ENCODE peak calls at places on chromosomes 5 and 9, in five cellular contexts. B is ovary; Z is CD4-positive, CD25-positive, alpha-beta regulatory T cell; M is prostate gland; V is cardiac muscle cell. N is an unnamed sample.
A peak's percentile ranks its signal among the peaks of the same experiment; 100 is the strongest.

GRCh38 chr5:133075572-133076536 is 24.0 kb downstream of the HSPA4 start:
- DNase-seq in B (no peak), Z (no peak), M (no peak), V (no peak), N (no peak)

GRCh38 chr5:73312146-73312871 is 136.3 kb downstream of the FOXD1 start:
- DNase-seq in B (no peak), Z (no peak), M (no peak), V (peak; percentile 94), N (no peak)

GRCh38 chr5:36751881-36752280 is 124.7 kb upstream of the NIPBL start:
- DNase-seq in B (no peak), Z (no peak), M (no peak), V (no peak), N (no peak)

GRCh38 chr5:121987052-121987684 is 25.4 kb downstream of the SRFBP1 start:
- DNase-seq in B (no peak), Z (no peak), M (no peak), V (no peak), N (no peak)

GRCh38 chr5:126043684-126044083 is 379.5 kb upstream of the GRAMD2B start:
- DNase-seq in B (no peak), Z (no peak), M (no peak), V (peak; percentile 23), N (no peak)

GRCh38 chr9:134809296-134809695 is 71.3 kb upstream of the FCN2 start:
- DNase-seq in B (no peak), Z (no peak), M (no peak), V (no peak), N (no peak)

GRCh38 chr5:80269991-80270438 is 14.2 kb upstream of the SERINC5 start:
- DNase-seq in B (no peak), Z (no peak), M (no peak), V (no peak), N (no peak)

GRCh38 chr5:41193462-41194166 is 19.7 kb downstream of the C6 start:
- DNase-seq in B (peak; percentile 98), Z (no peak), M (peak; percentile 94), V (peak; percentile 100), N (no peak)

GRCh38 chr9:129773262-129774048 is 20.6 kb upstream of the PTGES start:
- DNase-seq in B (no peak), Z (no peak), M (no peak), V (peak; percentile 83), N (no peak)

DNA sequence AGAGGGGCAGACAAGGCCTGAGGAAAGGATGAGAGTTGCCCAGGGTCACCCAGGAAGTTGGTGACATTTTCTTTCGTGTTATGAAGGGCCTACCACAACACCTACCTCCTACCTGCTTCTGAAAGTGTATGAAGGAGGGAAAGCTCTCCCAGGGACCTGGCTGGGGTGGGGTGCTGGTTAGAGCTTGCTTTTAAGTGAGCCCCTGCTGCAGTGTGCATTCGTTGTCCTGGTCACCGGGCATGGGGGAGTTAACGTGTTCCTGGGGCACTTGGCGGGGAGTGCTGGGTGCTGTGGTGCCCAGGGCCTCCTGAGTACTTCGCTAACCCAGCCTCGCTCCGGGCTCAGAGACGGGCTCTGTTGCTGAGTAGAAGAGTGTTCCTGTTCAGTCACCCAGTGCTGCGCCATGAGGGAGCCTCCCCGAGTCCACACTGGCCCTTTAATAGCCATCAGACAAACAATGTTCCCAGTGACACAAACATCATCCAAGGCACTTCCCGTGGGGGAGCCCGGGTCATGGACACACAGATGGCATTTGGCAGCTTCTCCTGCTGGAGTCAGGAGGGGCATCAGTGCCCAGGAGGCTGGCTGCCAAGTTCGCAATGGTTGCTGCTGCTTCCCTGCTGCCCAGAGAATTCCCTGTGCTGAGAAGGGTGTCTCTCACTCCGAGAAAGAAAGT is 85.7 kb downstream of the AMBP start:
- DNase-seq in B (peak; percentile 36), Z (no peak), M (peak; percentile 28), V (no peak), N (peak; percentile 64)
- H3K27ac ChIP-seq in B (no peak overlapping the region), Z (no peak overlapping the region), M (no peak overlapping the region), V (no peak overlapping the region), N (peak overlapping the region; percentile 76)

DNA sequence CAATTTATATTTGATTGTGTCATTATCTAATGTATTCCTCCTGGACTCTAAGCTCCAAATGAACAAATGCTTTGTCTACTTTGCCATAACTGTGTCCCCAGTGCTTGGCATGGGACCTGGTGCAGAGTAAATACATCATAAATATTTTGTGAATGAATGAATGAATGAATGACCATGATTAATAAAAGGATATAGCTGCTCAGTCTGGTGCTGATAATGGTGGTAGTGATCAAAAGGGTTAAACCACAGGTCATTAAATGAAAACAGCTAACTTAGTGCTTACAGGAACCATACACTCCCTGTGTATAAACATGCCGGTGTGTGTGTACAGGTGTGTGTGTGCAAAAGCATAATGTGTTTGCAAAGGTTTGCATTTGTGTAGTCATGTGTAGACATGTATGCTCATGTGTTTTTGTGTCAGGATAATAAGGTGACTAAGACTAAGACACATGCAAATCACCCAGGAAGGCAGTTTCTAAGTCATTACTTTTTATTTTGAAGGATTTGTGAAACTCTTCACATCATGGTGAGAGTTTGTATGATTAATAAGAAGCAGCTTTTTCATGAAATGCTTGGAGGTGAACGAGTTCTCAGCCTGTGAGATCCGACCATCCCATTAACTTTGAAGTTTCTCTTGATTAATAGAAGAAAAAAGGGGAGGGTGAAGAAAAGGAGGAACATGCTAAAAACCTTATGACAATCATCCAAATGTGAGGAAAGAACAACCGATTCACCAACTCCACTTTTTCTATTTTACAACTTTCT is 24.6 kb downstream of the SPARC start:
- DNase-seq in B (no peak), Z (no peak), M (no peak), V (no peak), N (no peak)
- H3K27ac ChIP-seq in B (peak overlapping the region; percentile 61), Z (no peak overlapping the region), M (no peak overlapping the region), V (no peak overlapping the region), N (no peak overlapping the region)

GRCh38 chr9:98142182-98142924 is 23.3 kb upstream of the TRIM14 start:
- DNase-seq in B (no peak), Z (no peak), M (peak; percentile 50), V (no peak), N (no peak)

GRCh38 chr9:98144076-98144475 is 25.1 kb upstream of the TRIM14 start:
- DNase-seq in B (no peak), Z (no peak), M (no peak), V (no peak), N (no peak)

GRCh38 chr9:98142925-98143481 is 24.0 kb upstream of the TRIM14 start:
- DNase-seq in B (no peak), Z (no peak), M (no peak), V (no peak), N (no peak)

GRCh38 chr9:98136489-98136888 is 17.5 kb upstream of the TRIM14 start:
- DNase-seq in B (no peak), Z (no peak), M (no peak), V (no peak), N (no peak)

GRCh38 chr9:98140503-98140902 is 21.5 kb upstream of the TRIM14 start:
- DNase-seq in B (no peak), Z (no peak), M (no peak), V (no peak), N (no peak)
- H3K27ac ChIP-seq in B (no peak overlapping the region), Z (no peak overlapping the region), M (no peak overlapping the region), V (no peak overlapping the region), N (no peak overlapping the region)

GRCh38 chr9:127361561-127361960 is 35.4 kb upstream of the SLC2A8 start:
- DNase-seq in B (no peak), Z (no peak), M (no peak), V (no peak), N (no peak)
- H3K27ac ChIP-seq in B (no peak overlapping the region), Z (no peak overlapping the region), M (no peak overlapping the region), V (no peak overlapping the region), N (no peak overlapping the region)

DNA sequence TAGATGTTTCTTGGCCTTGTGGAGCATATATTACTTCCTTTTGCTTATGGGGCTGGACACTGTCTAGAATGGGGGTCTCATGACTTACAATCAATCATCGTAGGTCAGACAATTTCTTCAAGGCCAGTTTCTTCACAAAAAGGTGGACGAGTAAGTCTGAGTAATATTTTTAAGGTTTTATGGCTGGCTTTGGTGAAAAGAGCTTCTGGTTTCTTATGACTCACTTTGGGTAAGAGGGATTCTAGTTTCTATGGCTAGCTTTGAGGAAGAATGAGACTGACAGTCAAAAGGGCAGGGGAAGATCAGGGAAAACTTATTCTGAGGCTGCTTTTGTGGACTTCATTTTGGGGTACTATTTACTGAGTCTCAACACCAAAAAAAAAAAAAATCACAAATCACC is 2067.2 kb upstream of the C9orf72 start:
- DNase-seq in B (no peak), Z (no peak), M (no peak), V (no peak), N (no peak)
- H3K27ac ChIP-seq in B (no peak overlapping the region), Z (no peak overlapping the region), M (no peak overlapping the region), V (no peak overlapping the region), N (no peak overlapping the region)

GRCh38 chr9:89606567-89607311 is 1.9 kb downstream of the GADD45G start:
- DNase-seq in B (peak; percentile 68), Z (no peak), M (peak; percentile 80), V (peak; percentile 43), N (no peak)
- H3K27ac ChIP-seq in B (peak overlapping the region; percentile 80), Z (no peak overlapping the region), M (peak overlapping the region; percentile 88), V (peak overlapping the region; percentile 77), N (peak overlapping the region; percentile 82)

DNA sequence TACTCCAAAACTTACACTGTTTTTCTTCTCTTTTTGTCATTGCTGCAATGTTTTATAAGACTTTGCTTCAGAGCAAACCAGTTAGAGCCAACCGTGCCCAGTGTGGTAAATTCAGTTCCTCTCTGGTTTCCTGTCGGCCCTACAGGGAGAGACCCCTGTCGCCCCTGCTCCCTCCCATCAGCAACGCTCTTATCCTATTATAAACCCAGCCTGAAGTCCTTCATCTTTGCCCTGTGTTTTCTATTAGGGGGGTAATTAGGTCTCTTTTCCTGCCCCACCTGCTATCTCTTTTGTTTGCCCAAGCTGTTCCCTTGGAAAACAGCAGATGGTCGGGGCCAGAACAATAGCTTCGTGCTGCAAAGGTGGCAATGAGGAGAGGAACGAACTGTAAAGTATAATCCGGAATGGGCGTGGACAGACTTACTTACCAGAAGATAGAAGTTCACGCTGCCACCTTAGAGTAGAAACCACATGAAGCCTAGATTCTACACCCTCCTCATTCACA is 21.4 kb upstream of the OTULINL start:
- DNase-seq in B (no peak), Z (no peak), M (no peak), V (no peak), N (no peak)
- H3K27ac ChIP-seq in B (no peak overlapping the region), Z (no peak overlapping the region), M (no peak overlapping the region), V (no peak overlapping the region), N (no peak overlapping the region)

DNA sequence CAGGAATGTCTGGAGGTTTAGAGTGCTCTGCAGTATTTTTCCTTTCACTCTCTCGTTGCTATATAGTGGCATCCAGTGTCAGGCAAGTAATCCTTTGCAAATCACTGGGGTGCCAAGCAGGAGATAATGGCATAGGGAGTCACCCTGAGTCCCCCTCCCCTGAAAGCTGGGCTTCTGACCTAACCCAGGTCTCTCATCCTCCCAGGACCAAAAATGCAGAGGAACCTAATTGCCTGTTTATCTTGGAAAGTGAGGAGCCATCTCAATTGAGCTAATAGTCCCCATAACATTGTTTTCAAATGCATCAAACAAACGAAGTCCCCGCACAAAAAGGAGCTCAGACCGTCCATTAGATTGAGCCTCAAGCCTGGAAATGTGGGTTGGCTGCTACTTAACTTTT is 368.0 kb upstream of the IRX2 start:
- DNase-seq in B (no peak), Z (no peak), M (no peak), V (no peak), N (no peak)
- H3K27ac ChIP-seq in B (no peak overlapping the region), Z (no peak overlapping the region), M (no peak overlapping the region), V (no peak overlapping the region), N (no peak overlapping the region)